ENCODE peak calls at places on chromosome X, in nine cellular contexts. K is right atrium auricular region, U is fibroblast of lung, Y is heart right ventricle, B is fibroblast of mammary gland, X is cardiac muscle cell, R is AG10803, E is mesothelial cell of epicardium, Q is BJ. C is an unnamed sample.

GRCh38 chrX:107603433-107604159 is 24.7 kb upstream of the PRPS1 start:
- DNase-seq in K (peak; percentile 32), U (no peak), Y (no peak), B (no peak), X (no peak), R (no peak), E (no peak), Q (no peak), C (no peak)

GRCh38 chrX:43065978-43066377 is 288.0 kb upstream of the PPP1R2C start:
- DNase-seq in K (no peak), U (no peak), Y (no peak), B (no peak), X (peak; percentile 21), R (no peak), E (no peak), Q (no peak), C (no peak)

GRCh38 chrX:47613082-47613481 is 6.6 kb downstream of the SYN1 start:
- DNase-seq in K (no peak), U (no peak), Y (no peak), B (no peak), X (no peak), R (no peak), E (no peak), Q (no peak), C (no peak)

GRCh38 chrX:63561425-63561824 is 210.3 kb upstream of the SPIN4 start:
- DNase-seq in K (no peak), U (no peak), Y (no peak), B (no peak), X (peak; percentile 2), R (no peak), E (no peak), Q (no peak), C (peak; percentile 0)

GRCh38 chrX:155535866-155536265 is 76.9 kb downstream of the TMLHE start:
- DNase-seq in K (no peak), U (no peak), Y (no peak), B (no peak), X (no peak), R (no peak), E (no peak), Q (no peak), C (peak; percentile 6)

GRCh38 chrX:135302269-135302873 is 6.9 kb upstream of the ETDC start:
- DNase-seq in K (no peak), U (no peak), Y (no peak), B (no peak), X (no peak), R (no peak), E (no peak), Q (no peak), C (no peak)

GRCh38 chrX:68671221-68671620 is 23.8 kb downstream of the STARD8 start:
- DNase-seq in K (no peak), U (no peak), Y (no peak), B (no peak), X (no peak), R (no peak), E (no peak), Q (no peak), C (no peak)

GRCh38 chrX:140091276-140091886 is 126.1 kb upstream of the CXorf66 start:
- DNase-seq in K (no peak), U (no peak), Y (no peak), B (no peak), X (peak; percentile 12), R (peak; percentile 0), E (peak; percentile 20), Q (no peak), C (peak; percentile 8)

GRCh38 chrX:21412883-21413282 is 38.7 kb downstream of the CNKSR2 start:
- DNase-seq in K (no peak), U (peak; percentile 24), Y (no peak), B (peak; percentile 25), X (no peak), R (peak; percentile 46), E (no peak), Q (no peak), C (no peak)

GRCh38 chrX:2785538-2785937 is 33.7 kb downstream of the XG start:
- DNase-seq in K (no peak), U (no peak), Y (no peak), B (no peak), X (no peak), R (no peak), E (no peak), Q (no peak), C (no peak)

GRCh38 chrX:12007881-12008280 is 130.4 kb upstream of the FRMPD4 start:
- DNase-seq in K (no peak), U (peak; percentile 70), Y (no peak), B (peak; percentile 90), X (peak; percentile 75), R (peak; percentile 78), E (no peak), Q (peak; percentile 17), C (peak; percentile 92)

GRCh38 chrX:130637591-130637990 is 235.8 kb downstream of the RBMX2 start:
- DNase-seq in K (no peak), U (peak; percentile 31), Y (no peak), B (peak; percentile 52), X (peak; percentile 56), R (peak; percentile 71), E (no peak), Q (peak; percentile 17), C (no peak)

GRCh38 chrX:86002076-86002896 is 45.1 kb downstream of the CHM start:
- DNase-seq in K (no peak), U (peak; percentile 49), Y (no peak), B (peak; percentile 17), X (no peak), R (peak; percentile 13), E (no peak), Q (no peak), C (peak; percentile 43)

GRCh38 chrX:10168226-10168625 is 11.5 kb downstream of the CLCN4 start:
- DNase-seq in K (no peak), U (no peak), Y (no peak), B (no peak), X (peak; percentile 51), R (peak; percentile 44), E (no peak), Q (no peak), C (no peak)

GRCh38 chrX:72301781-72302180 is 3.9 kb downstream of the CITED1 start:
- DNase-seq in K (no peak), U (no peak), Y (no peak), B (no peak), X (no peak), R (no peak), E (no peak), Q (no peak), C (no peak)

GRCh38 chrX:72299891-72300630 is 5.7 kb downstream of the CITED1 start:
- DNase-seq in K (peak; percentile 30), U (no peak), Y (no peak), B (no peak), X (no peak), R (no peak), E (no peak), Q (no peak), C (no peak)

GRCh38 chrX:72295745-72296144 is 10.0 kb downstream of the CITED1 start:
- DNase-seq in K (no peak), U (no peak), Y (no peak), B (no peak), X (no peak), R (no peak), E (no peak), Q (no peak), C (no peak)

GRCh38 chrX:72296991-72297390 is 8.7 kb downstream of the CITED1 start:
- DNase-seq in K (no peak), U (no peak), Y (no peak), B (peak; percentile 44), X (no peak), R (peak; percentile 40), E (no peak), Q (no peak), C (no peak)

GRCh38 chrX:72297953-72298730 is 7.6 kb downstream of the CITED1 start:
- DNase-seq in K (no peak), U (no peak), Y (no peak), B (peak; percentile 56), X (peak; percentile 43), R (no peak), E (no peak), Q (no peak), C (peak; percentile 52)
- TF ChIP-seq CTCF in K (no peak), U (peak; percentile 5), Y (peak; percentile 7), B (peak; percentile 44), X (peak; percentile 22), R (no peak), E (no peak), Q (peak; percentile 15), C (peak; percentile 10)

DNA sequence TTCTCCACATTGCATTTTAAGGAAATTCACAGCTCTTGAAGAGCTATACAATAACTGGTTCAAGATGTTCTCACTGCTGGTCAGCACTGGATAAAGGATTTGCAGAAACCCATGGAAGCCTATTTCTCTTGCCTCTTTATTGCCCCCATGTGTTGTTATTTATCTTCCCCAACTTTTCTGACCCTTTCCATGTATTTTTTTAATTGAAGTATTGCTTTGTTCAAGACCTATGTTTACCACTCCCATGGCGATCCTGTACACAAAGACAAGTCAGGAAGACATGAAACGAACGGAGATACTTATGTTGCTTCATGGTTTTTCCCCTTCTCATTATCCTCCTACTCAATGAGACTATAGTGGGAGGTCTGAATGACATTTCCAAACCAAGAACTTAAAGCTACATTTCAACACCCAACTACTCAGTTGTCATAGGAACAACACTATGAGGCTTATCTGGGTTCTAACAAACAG is 566.4 kb upstream of the DIPK2B start:
- DNase-seq in K (no peak), U (peak; percentile 50), Y (no peak), B (peak; percentile 55), X (peak; percentile 73), R (peak; percentile 75), E (no peak), Q (no peak), C (peak; percentile 65)
- TF ChIP-seq CTCF in K (no peak), U (no peak), Y (no peak), B (no peak), X (no peak), R (no peak), E (no peak), Q (no peak), C (no peak)

GRCh38 chrX:132508834-132509233 is 20.0 kb upstream of the MBNL3 start:
- DNase-seq in K (no peak), U (no peak), Y (no peak), B (no peak), X (no peak), R (no peak), E (no peak), Q (no peak), C (no peak)

GRCh38 chrX:132501606-132502005 is 12.8 kb upstream of the MBNL3 start:
- DNase-seq in K (no peak), U (peak; percentile 42), Y (no peak), B (peak; percentile 8), X (no peak), R (peak; percentile 18), E (no peak), Q (no peak), C (peak; percentile 6)

GRCh38 chrX:132504417-132504816 is 15.6 kb upstream of the MBNL3 start:
- DNase-seq in K (no peak), U (no peak), Y (no peak), B (no peak), X (no peak), R (no peak), E (no peak), Q (no peak), C (no peak)

GRCh38 chrX:132505116-132505515 is 16.3 kb upstream of the MBNL3 start:
- DNase-seq in K (no peak), U (peak; percentile 51), Y (no peak), B (peak; percentile 43), X (peak; percentile 64), R (peak; percentile 58), E (no peak), Q (no peak), C (no peak)
- TF ChIP-seq CTCF in K (no peak), U (no peak), Y (no peak), B (no peak), X (peak; percentile 10), R (no peak), E (no peak), Q (no peak), C (no peak)

GRCh38 chrX:148049441-148049840 is 68.3 kb downstream of the FMR1NB start:
- DNase-seq in K (no peak), U (peak; percentile 45), Y (no peak), B (peak; percentile 45), X (peak; percentile 48), R (peak; percentile 23), E (no peak), Q (no peak), C (peak; percentile 38)
- TF ChIP-seq CTCF in K (peak; percentile 19), U (peak; percentile 33), Y (peak; percentile 46), B (peak; percentile 61), X (peak; percentile 43), R (peak; percentile 61), E (peak; percentile 57), Q (peak; percentile 47), C (peak; percentile 42)